ENCODE peak calls at places on chromosomes 16 and 17, in four cellular contexts. G, Q, B and M are unnamed samples.

GRCh38 chr17:50173335-50173941 is 7.6 kb downstream of the SGCA start:
- DNase-seq in G (no peak), Q (no peak), B (no peak), M (no peak)

GRCh38 chr17:82287013-82287848 is 13.7 kb upstream of the CSNK1D start:
- DNase-seq in G (no peak), Q (no peak), B (no peak), M (no peak)

GRCh38 chr16:67803894-67804293 is 2.5 kb downstream of the RANBP10 start:
- DNase-seq in G (no peak), Q (no peak), B (no peak), M (no peak)

GRCh38 chr17:58525239-58525638 is 10.8 kb upstream of the MTMR4 start:
- DNase-seq in G (peak), Q (no peak), B (no peak), M (no peak)

GRCh38 chr16:154223-155030 is 2.0 kb downstream of the HBZ start:
- DNase-seq in G (peak), Q (no peak), B (no peak), M (no peak)

GRCh38 chr16:3098459-3099394 is at the start of gene ZSCAN10:
- DNase-seq in G (no peak), Q (no peak), B (no peak), M (no peak)

GRCh38 chr17:35373532-35373983 is at the start of gene SLFN11:
- DNase-seq in G (peak), Q (peak), B (peak), M (peak)

GRCh38 chr17:1948517-1948825 is 76.7 kb downstream of the RTN4RL1 start:
- DNase-seq in G (no peak), Q (no peak), B (no peak), M (no peak)

GRCh38 chr17:1211287-1211686 is 31.5 kb upstream of the ABR start:
- DNase-seq in G (no peak), Q (no peak), B (no peak), M (no peak)

GRCh38 chr17:73317554-73318426 is 6.0 kb upstream of the CDC42EP4 start:
- DNase-seq in G (no peak), Q (no peak), B (no peak), M (no peak)

GRCh38 chr17:15436399-15437369 is 30.7 kb downstream of the CDRT4 start:
- DNase-seq in G (no peak), Q (no peak), B (no peak), M (no peak)

GRCh38 chr16:56202036-56202435 is 10.7 kb downstream of the GNAO1 start:
- DNase-seq in G (no peak), Q (no peak), B (no peak), M (no peak)

GRCh38 chr17:67999291-67999911 is 3.1 kb upstream of the C17orf58 start:
- DNase-seq in G (no peak), Q (no peak), B (no peak), M (no peak)

GRCh38 chr16:67563708-67564468 is 1.6 kb downstream of the CTCF start:
- DNase-seq in G (peak), Q (no peak), B (no peak), M (no peak)

GRCh38 chr17:42281571-42282096 is 5.4 kb upstream of the STAT5B start:
- DNase-seq in G (peak), Q (no peak), B (no peak), M (peak)

GRCh38 chr17:81867123-81867951 is 3.8 kb downstream of the ARHGDIA start:
- DNase-seq in G (no peak), Q (no peak), B (no peak), M (no peak)

GRCh38 chr17:78359216-78359935 is 501 bp downstream of the SOCS3 start:
- DNase-seq in G (no peak), Q (no peak), B (no peak), M (no peak)

GRCh38 chr16:81509404-81509803 is 64.8 kb downstream of the CMIP start:
- DNase-seq in G (no peak), Q (no peak), B (no peak), M (no peak)

GRCh38 chr17:9104370-9105041 is 83.2 kb downstream of the NTN1 start:
- DNase-seq in G (no peak), Q (no peak), B (no peak), M (no peak)

GRCh38 chr17:37792787-37793186 is 47.9 kb upstream of the HNF1B start:
- DNase-seq in G (no peak), Q (no peak), B (no peak), M (no peak)

GRCh38 chr16:86824751-86825310 is 246.5 kb downstream of the FOXL1 start:
- DNase-seq in G (no peak), Q (no peak), B (no peak), M (no peak)

GRCh38 chr16:86901483-86901882 is 323.1 kb downstream of the FOXL1 start:
- DNase-seq in G (no peak), Q (no peak), B (no peak), M (no peak)

GRCh38 chr17:79046501-79047280 is 22.7 kb downstream of the C1QTNF1 start:
- DNase-seq in G (no peak), Q (no peak), B (no peak), M (no peak)

GRCh38 chr17:58270476-58271290 is 10.1 kb downstream of the MPO start:
- DNase-seq in G (no peak), Q (no peak), B (no peak), M (no peak)

GRCh38 chr16:11204513-11205047 is 51.4 kb downstream of the SOCS1 start:
- DNase-seq in G (no peak), Q (no peak), B (no peak), M (no peak)

GRCh38 chr17:39704821-39705551 is 5.1 kb downstream of the ERBB2 start:
- DNase-seq in G (no peak), Q (no peak), B (no peak), M (no peak)

GRCh38 chr17:37274432-37274831 is 101.4 kb upstream of the C17orf78 start:
- DNase-seq in G (no peak), Q (no peak), B (no peak), M (no peak)

GRCh38 chr17:28727727-28728363 is 743 bp upstream of the NEK8 start:
- DNase-seq in G (peak), Q (peak), B (no peak), M (no peak)

GRCh38 chr17:2551493-2551892 is 39.8 kb upstream of the METTL16 start:
- DNase-seq in G (no peak), Q (no peak), B (no peak), M (no peak)

GRCh38 chr17:67620088-67620487 is 97.6 kb upstream of the NOL11 start:
- DNase-seq in G (no peak), Q (no peak), B (no peak), M (no peak)

GRCh38 chr17:34991606-34992005 is 11.3 kb downstream of the LIG3 start:
- DNase-seq in G (no peak), Q (no peak), B (no peak), M (no peak)

GRCh38 chr16:23174622-23175021 is 7.9 kb upstream of the SCNN1G start:
- DNase-seq in G (no peak), Q (no peak), B (no peak), M (no peak)

GRCh38 chr16:54233626-54234025 is 53.0 kb downstream of the IRX3 start:
- DNase-seq in G (no peak), Q (no peak), B (no peak), M (no peak)

GRCh38 chr17:82645516-82645915 is 2.7 kb downstream of the WDR45B start:
- DNase-seq in G (no peak), Q (no peak), B (no peak), M (no peak)

GRCh38 chr17:29914819-29915537 is 15.1 kb downstream of the SSH2 start:
- DNase-seq in G (no peak), Q (no peak), B (no peak), M (no peak)

GRCh38 chr16:66578596-66579531 is at the start of gene CMTM2:
- DNase-seq in G (no peak), Q (no peak), B (no peak), M (peak)

GRCh38 chr17:51365090-51365489 is 104.7 kb downstream of the UTP18 start:
- DNase-seq in G (no peak), Q (no peak), B (no peak), M (no peak)
- TF ChIP-seq POLR2AphosphoS5 in G (no peak), Q (no peak), B (no peak), M (no peak)

GRCh38 chr16:31190061-31190460 is 10.1 kb downstream of the FUS start:
- DNase-seq in G (no peak), Q (no peak), B (no peak), M (no peak)

GRCh38 chr16:31189412-31189778 is 9.5 kb downstream of the FUS start:
- DNase-seq in G (no peak), Q (no peak), B (no peak), M (no peak)

GRCh38 chr16:31187808-31188189 is 7.9 kb downstream of the FUS start:
- DNase-seq in G (no peak), Q (no peak), B (no peak), M (no peak)

GRCh38 chr16:31186930-31187807 is 7.2 kb downstream of the FUS start:
- DNase-seq in G (no peak), Q (no peak), B (no peak), M (no peak)

GRCh38 chr16:31188450-31189411 is 8.8 kb downstream of the FUS start:
- DNase-seq in G (no peak), Q (no peak), B (no peak), M (no peak)
- TF ChIP-seq POLR2AphosphoS5 in G (no peak), Q (peak), B (no peak), M (no peak)

GRCh38 chr17:76740329-76741118 is 2.6 kb downstream of the MFSD11 start:
- DNase-seq in G (no peak), Q (no peak), B (no peak), M (no peak)
- TF ChIP-seq POLR2AphosphoS5 in G (no peak), Q (no peak), B (no peak), M (peak)

DNA sequence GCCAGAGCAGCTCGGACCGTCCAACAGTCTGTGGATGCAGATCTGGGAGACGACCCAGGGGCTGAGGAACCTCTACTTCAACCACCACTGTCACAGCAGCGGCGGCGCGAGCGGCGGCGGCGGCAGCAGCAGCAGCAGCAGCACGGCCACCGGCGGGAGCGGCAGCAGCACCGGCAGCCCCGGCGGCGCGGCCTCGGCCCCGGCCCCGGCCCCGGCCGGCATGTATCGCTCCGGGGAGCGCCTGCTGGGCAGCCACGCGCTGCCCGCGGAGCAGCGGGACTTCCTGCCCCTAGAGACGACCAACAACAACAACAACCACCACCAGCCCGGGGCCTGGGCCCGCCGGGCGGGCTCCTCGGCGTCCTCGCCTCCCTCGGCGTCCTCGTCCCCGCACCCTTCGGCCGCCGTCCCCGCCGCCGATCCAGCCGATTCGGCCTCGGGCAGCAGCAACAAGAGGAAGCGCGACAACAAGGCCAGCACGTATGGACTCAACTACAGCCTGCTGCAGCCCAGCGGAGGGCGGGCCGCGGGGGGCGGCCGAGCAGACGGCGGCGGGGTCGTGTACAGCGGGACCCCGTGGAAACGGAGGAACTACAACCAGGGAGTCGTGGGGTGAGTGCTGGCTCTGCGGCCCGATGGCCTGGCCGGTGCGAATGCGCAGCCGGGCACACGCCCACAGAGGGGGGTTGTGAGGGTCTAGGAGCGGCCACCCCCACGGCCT is 702 bp downstream of the TENT4B start:
- DNase-seq in G (no peak), Q (no peak), B (no peak), M (no peak)
- TF ChIP-seq POLR2AphosphoS5 in G (no peak), Q (no peak), B (no peak), M (no peak)